ENCODE peak calls at places on chromosomes 7 and 10, in seven cellular contexts. One of them, this sample, is unnamed. For H3K4me1, the result is how much of the 10 kb centered on the place peaks cover.

GRCh38 chr10:101615760-101616116 is 27.6 kb downstream of the DPCD start:
- DNase-seq in spleen: peak
- DNase-seq in breast epithelium: no peak
- DNase-seq in fibroblast of lung: no peak
- DNase-seq in astrocyte: no peak
- DNase-seq in cardiac muscle cell: no peak
- DNase-seq in ovary: no peak
- DNase-seq in this sample: no peak

GRCh38 chr7:9523579-9523978 is 1090.2 kb downstream of the NXPH1 start:
- DNase-seq in spleen: no peak
- DNase-seq in breast epithelium: no peak
- DNase-seq in fibroblast of lung: no peak
- DNase-seq in astrocyte: no peak
- DNase-seq in cardiac muscle cell: no peak
- DNase-seq in ovary: no peak
- DNase-seq in this sample: no peak

GRCh38 chr7:78363866-78364265 is 565.3 kb downstream of the PHTF2 start:
- DNase-seq in spleen: no peak
- DNase-seq in breast epithelium: no peak
- DNase-seq in fibroblast of lung: no peak
- DNase-seq in astrocyte: no peak
- DNase-seq in cardiac muscle cell: no peak
- DNase-seq in ovary: no peak
- DNase-seq in this sample: no peak

GRCh38 chr10:68402271-68402670 is 4.8 kb downstream of the RUFY2 start:
- DNase-seq in spleen: no peak
- DNase-seq in breast epithelium: no peak
- DNase-seq in fibroblast of lung: no peak
- DNase-seq in astrocyte: peak
- DNase-seq in cardiac muscle cell: no peak
- DNase-seq in ovary: no peak
- DNase-seq in this sample: no peak

GRCh38 chr7:132571970-132572369 is 4.3 kb downstream of the PLXNA4 start:
- DNase-seq in spleen: no peak
- DNase-seq in breast epithelium: no peak
- DNase-seq in fibroblast of lung: no peak
- DNase-seq in astrocyte: no peak
- DNase-seq in cardiac muscle cell: no peak
- DNase-seq in ovary: no peak
- DNase-seq in this sample: no peak

GRCh38 chr10:6143128-6143527 is 54.3 kb downstream of the RBM17 start:
- DNase-seq in spleen: no peak
- DNase-seq in breast epithelium: no peak
- DNase-seq in fibroblast of lung: no peak
- DNase-seq in astrocyte: no peak
- DNase-seq in cardiac muscle cell: no peak
- DNase-seq in ovary: no peak
- DNase-seq in this sample: no peak

GRCh38 chr10:69498711-69499471 is 47.6 kb downstream of the TSPAN15 start:
- DNase-seq in spleen: peak
- DNase-seq in breast epithelium: no peak
- DNase-seq in fibroblast of lung: no peak
- DNase-seq in astrocyte: no peak
- DNase-seq in cardiac muscle cell: no peak
- DNase-seq in ovary: no peak
- DNase-seq in this sample: no peak

GRCh38 chr10:75770634-75771081 is 339.2 kb downstream of the LRMDA start:
- DNase-seq in spleen: no peak
- DNase-seq in breast epithelium: peak
- DNase-seq in fibroblast of lung: peak
- DNase-seq in astrocyte: no peak
- DNase-seq in cardiac muscle cell: no peak
- DNase-seq in ovary: no peak
- DNase-seq in this sample: peak

GRCh38 chr10:132280646-132281074 is 27.1 kb downstream of the STK32C start:
- DNase-seq in spleen: peak
- DNase-seq in breast epithelium: no peak
- DNase-seq in fibroblast of lung: no peak
- DNase-seq in astrocyte: no peak
- DNase-seq in cardiac muscle cell: no peak
- DNase-seq in ovary: no peak
- DNase-seq in this sample: no peak

GRCh38 chr10:70596860-70597809 is 5.4 kb downstream of the PRF1 start:
- DNase-seq in spleen: no peak
- DNase-seq in breast epithelium: peak
- DNase-seq in fibroblast of lung: no peak
- DNase-seq in astrocyte: no peak
- DNase-seq in cardiac muscle cell: peak
- DNase-seq in ovary: no peak
- DNase-seq in this sample: peak

GRCh38 chr10:12703813-12704212 is 297.7 kb downstream of the CCDC3 start:
- DNase-seq in spleen: no peak
- DNase-seq in breast epithelium: no peak
- DNase-seq in fibroblast of lung: peak
- DNase-seq in astrocyte: peak
- DNase-seq in cardiac muscle cell: no peak
- DNase-seq in ovary: no peak
- DNase-seq in this sample: no peak

GRCh38 chr10:123136806-123137642 is 1.3 kb downstream of the HMX3 start:
- DNase-seq in spleen: no peak
- DNase-seq in breast epithelium: no peak
- DNase-seq in fibroblast of lung: peak
- DNase-seq in astrocyte: no peak
- DNase-seq in cardiac muscle cell: no peak
- DNase-seq in ovary: no peak
- DNase-seq in this sample: peak

GRCh38 chr10:117710181-117710798 is 167.7 kb downstream of the EMX2 start:
- DNase-seq in spleen: no peak
- DNase-seq in breast epithelium: no peak
- DNase-seq in fibroblast of lung: no peak
- DNase-seq in astrocyte: no peak
- DNase-seq in cardiac muscle cell: no peak
- DNase-seq in ovary: no peak
- DNase-seq in this sample: no peak

GRCh38 chr7:26101471-26102151 is 50.4 kb upstream of the NFE2L3 start:
- DNase-seq in spleen: peak
- DNase-seq in breast epithelium: no peak
- DNase-seq in fibroblast of lung: no peak
- DNase-seq in astrocyte: no peak
- DNase-seq in cardiac muscle cell: no peak
- DNase-seq in ovary: no peak
- DNase-seq in this sample: no peak

GRCh38 chr7:116772423-116772852 is 89.9 kb upstream of the CAPZA2 start:
- DNase-seq in spleen: no peak
- DNase-seq in breast epithelium: no peak
- DNase-seq in fibroblast of lung: peak
- DNase-seq in astrocyte: peak
- DNase-seq in cardiac muscle cell: no peak
- DNase-seq in ovary: no peak
- DNase-seq in this sample: no peak

GRCh38 chr7:22549667-22550513 is 49.9 kb upstream of the STEAP1B start:
- DNase-seq in spleen: peak
- DNase-seq in breast epithelium: no peak
- DNase-seq in fibroblast of lung: no peak
- DNase-seq in astrocyte: no peak
- DNase-seq in cardiac muscle cell: peak
- DNase-seq in ovary: no peak
- DNase-seq in this sample: no peak

GRCh38 chr7:155844019-155844453 is 31.8 kb upstream of the SHH start:
- DNase-seq in spleen: no peak
- DNase-seq in breast epithelium: no peak
- DNase-seq in fibroblast of lung: peak
- DNase-seq in astrocyte: no peak
- DNase-seq in cardiac muscle cell: no peak
- DNase-seq in ovary: no peak
- DNase-seq in this sample: no peak

GRCh38 chr7:51325231-51325630 is 8.6 kb upstream of the COBL start:
- DNase-seq in spleen: no peak
- DNase-seq in breast epithelium: no peak
- DNase-seq in fibroblast of lung: no peak
- DNase-seq in astrocyte: no peak
- DNase-seq in cardiac muscle cell: no peak
- DNase-seq in ovary: no peak
- DNase-seq in this sample: peak

DNA sequence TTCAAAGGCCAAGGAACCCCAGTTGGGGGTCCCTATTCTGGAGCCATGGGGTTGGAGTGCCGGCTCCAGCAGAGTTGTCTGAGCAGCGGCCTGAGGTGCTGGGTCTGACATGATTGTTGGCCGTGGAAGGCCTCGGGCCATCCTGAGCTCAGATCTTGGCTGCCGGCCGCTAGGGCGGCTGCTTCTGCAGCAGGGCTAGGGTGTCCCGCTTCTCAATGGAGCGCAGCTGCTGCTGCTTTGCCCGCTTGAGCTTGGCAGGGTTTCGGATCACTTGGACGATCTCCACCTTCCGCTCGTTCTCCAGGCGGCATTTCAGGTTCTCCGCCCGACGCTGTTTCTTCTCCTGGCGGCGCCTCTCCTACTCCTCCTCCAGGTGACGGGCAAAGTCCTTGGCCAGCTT is 171.1 kb downstream of the HIBADH start:
- DNase-seq in spleen: peak
- DNase-seq in breast epithelium: no peak
- DNase-seq in fibroblast of lung: no peak
- DNase-seq in astrocyte: no peak
- DNase-seq in cardiac muscle cell: no peak
- DNase-seq in ovary: no peak
- DNase-seq in this sample: no peak
- H3K4me1 ChIP-seq in spleen: under half
- H3K4me1 ChIP-seq in breast epithelium: under half
- H3K4me1 ChIP-seq in fibroblast of lung: under half
- H3K4me1 ChIP-seq in astrocyte: under half
- H3K4me1 ChIP-seq in cardiac muscle cell: under half
- H3K4me1 ChIP-seq in ovary: under half
- H3K4me1 ChIP-seq in this sample: under half

DNA sequence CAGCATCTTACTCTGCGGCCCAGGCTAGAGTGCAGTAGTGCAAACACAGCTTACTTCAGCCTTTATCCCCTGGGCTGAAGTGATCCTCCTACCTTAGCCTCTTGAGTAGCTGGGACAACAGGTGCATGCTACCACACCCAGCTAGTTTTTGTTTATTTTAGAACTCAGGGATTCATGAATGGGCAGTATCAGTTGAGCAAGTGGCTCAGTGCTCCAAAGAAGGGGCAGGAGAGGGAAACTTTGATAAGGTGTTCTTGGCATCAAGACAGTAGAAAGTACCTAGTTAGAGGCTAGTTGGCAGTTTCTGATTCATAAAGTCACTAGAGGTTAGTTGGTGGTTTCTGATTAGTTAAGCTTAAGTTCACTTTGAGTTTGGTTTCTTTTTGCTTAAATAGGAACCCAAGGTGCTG is 18.4 kb downstream of the TRIM24 start:
- DNase-seq in spleen: no peak
- DNase-seq in breast epithelium: no peak
- DNase-seq in fibroblast of lung: no peak
- DNase-seq in astrocyte: no peak
- DNase-seq in cardiac muscle cell: no peak
- DNase-seq in ovary: no peak
- DNase-seq in this sample: no peak
- TF ChIP-seq CTCF in spleen: no peak
- TF ChIP-seq CTCF in breast epithelium: no peak
- TF ChIP-seq CTCF in fibroblast of lung: no peak
- TF ChIP-seq CTCF in astrocyte: no peak
- TF ChIP-seq CTCF in cardiac muscle cell: no peak
- TF ChIP-seq CTCF in ovary: no peak
- TF ChIP-seq CTCF in this sample: no peak

GRCh38 chr10:109911903-109912302 is 11.4 kb downstream of the XPNPEP1 start:
- DNase-seq in spleen: no peak
- DNase-seq in breast epithelium: no peak
- DNase-seq in fibroblast of lung: no peak
- DNase-seq in astrocyte: no peak
- DNase-seq in cardiac muscle cell: no peak
- DNase-seq in ovary: no peak
- DNase-seq in this sample: no peak

GRCh38 chr10:109912335-109913282 is 10.7 kb downstream of the XPNPEP1 start:
- DNase-seq in spleen: no peak
- DNase-seq in breast epithelium: no peak
- DNase-seq in fibroblast of lung: no peak
- DNase-seq in astrocyte: peak
- DNase-seq in cardiac muscle cell: no peak
- DNase-seq in ovary: no peak
- DNase-seq in this sample: no peak

GRCh38 chr10:109915566-109915965 is 7.7 kb downstream of the XPNPEP1 start:
- DNase-seq in spleen: no peak
- DNase-seq in breast epithelium: no peak
- DNase-seq in fibroblast of lung: no peak
- DNase-seq in astrocyte: peak
- DNase-seq in cardiac muscle cell: no peak
- DNase-seq in ovary: no peak
- DNase-seq in this sample: no peak

GRCh38 chr10:109913351-109913902 is 9.9 kb downstream of the XPNPEP1 start:
- DNase-seq in spleen: no peak
- DNase-seq in breast epithelium: no peak
- DNase-seq in fibroblast of lung: no peak
- DNase-seq in astrocyte: no peak
- DNase-seq in cardiac muscle cell: no peak
- DNase-seq in ovary: no peak
- DNase-seq in this sample: no peak

GRCh38 chr10:109914966-109915365 is 8.3 kb downstream of the XPNPEP1 start:
- DNase-seq in spleen: no peak
- DNase-seq in breast epithelium: no peak
- DNase-seq in fibroblast of lung: peak
- DNase-seq in astrocyte: peak
- DNase-seq in cardiac muscle cell: no peak
- DNase-seq in ovary: no peak
- DNase-seq in this sample: no peak
- H3K4me1 ChIP-seq in spleen: half or more
- H3K4me1 ChIP-seq in breast epithelium: under half
- H3K4me1 ChIP-seq in fibroblast of lung: under half
- H3K4me1 ChIP-seq in astrocyte: under half
- H3K4me1 ChIP-seq in cardiac muscle cell: under half
- H3K4me1 ChIP-seq in ovary: under half
- H3K4me1 ChIP-seq in this sample: under half

DNA sequence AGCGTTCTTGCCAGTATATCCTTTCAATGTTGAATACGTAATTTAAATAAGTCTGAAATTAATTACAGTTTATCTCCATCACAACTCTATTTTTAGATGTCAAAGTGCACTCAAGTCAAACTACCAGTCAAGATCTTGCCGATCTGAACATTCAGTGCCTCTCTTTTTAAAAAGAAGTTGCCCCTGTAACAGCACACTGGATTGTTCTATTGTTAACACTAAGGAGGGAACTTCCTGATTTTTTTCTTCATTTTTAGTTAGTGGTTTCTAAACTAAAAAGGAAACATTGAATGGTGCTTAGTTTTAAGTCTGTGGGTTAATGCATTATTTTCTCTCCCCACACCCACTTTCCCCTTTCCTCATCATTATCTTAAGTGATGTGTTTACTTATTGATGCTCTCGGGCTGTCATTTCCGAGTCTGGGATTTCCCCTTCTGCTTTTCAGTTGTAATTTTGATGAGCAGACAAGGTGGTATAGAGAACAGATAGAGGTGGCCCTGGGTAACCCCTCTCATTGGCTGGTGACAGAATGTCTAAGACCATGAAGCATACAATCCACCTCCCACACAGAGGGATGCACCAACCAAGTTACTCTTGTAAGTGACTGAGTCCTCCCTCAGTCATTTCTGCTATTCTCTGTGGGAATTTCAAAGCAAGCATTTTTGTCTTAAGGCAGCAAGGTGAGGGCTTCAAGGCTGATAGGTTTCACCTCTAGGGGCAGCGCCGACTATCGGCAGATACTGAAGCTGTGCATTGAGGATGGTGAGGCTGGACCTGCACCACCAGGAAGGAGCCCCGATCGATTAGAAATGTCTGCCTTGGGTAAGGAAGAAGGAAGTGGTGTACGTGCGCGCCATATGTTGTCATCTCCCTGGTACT is 49.4 kb downstream of the CHN2 start:
- DNase-seq in spleen: no peak
- DNase-seq in breast epithelium: no peak
- DNase-seq in fibroblast of lung: no peak
- DNase-seq in astrocyte: no peak
- DNase-seq in cardiac muscle cell: no peak
- DNase-seq in ovary: no peak
- DNase-seq in this sample: no peak
- TF ChIP-seq CTCF in spleen: no peak
- TF ChIP-seq CTCF in breast epithelium: no peak
- TF ChIP-seq CTCF in fibroblast of lung: no peak
- TF ChIP-seq CTCF in astrocyte: no peak
- TF ChIP-seq CTCF in cardiac muscle cell: no peak
- TF ChIP-seq CTCF in ovary: no peak
- TF ChIP-seq CTCF in this sample: no peak